ENCODE peak calls at places on chromosome 14, in eight cellular contexts. I, A, F, L, G, H, M and P are unnamed samples.

GRCh38 chr14:99537399-99537798 is 56.2 kb downstream of the CCNK start:
- DNase-seq in I (peak; percentile 62), A (no peak), F (no peak), L (peak; percentile 48), G (no peak), H (no peak), M (peak; percentile 27), P (no peak)

GRCh38 chr14:53432378-53432802 is 279.3 kb upstream of the DDHD1 start:
- DNase-seq in I (peak; percentile 84), A (no peak), F (no peak), L (no peak), G (peak; percentile 10), H (no peak), M (peak; percentile 70), P (no peak)

GRCh38 chr14:61140271-61140670 is 140.9 kb downstream of the TMEM30B start:
- DNase-seq in I (no peak), A (no peak), F (no peak), L (no peak), G (no peak), H (no peak), M (no peak), P (no peak)

GRCh38 chr14:106802413-106803364 is 1276.3 kb downstream of the TMEM121 start:
- DNase-seq in I (no peak), A (no peak), F (no peak), L (peak; percentile 52), G (no peak), H (no peak), M (no peak), P (no peak)

GRCh38 chr14:46490150-46490769 is 161.3 kb downstream of the RPL10L start:
- DNase-seq in I (peak; percentile 80), A (no peak), F (peak; percentile 52), L (no peak), G (no peak), H (no peak), M (peak; percentile 55), P (no peak)

GRCh38 chr14:44803239-44803905 is 158.4 kb downstream of the KLHL28 start:
- DNase-seq in I (peak; percentile 76), A (no peak), F (peak; percentile 8), L (no peak), G (no peak), H (no peak), M (peak; percentile 53), P (no peak)

GRCh38 chr14:104600141-104600643 is 4.4 kb downstream of the TMEM179 start:
- DNase-seq in I (no peak), A (no peak), F (no peak), L (no peak), G (no peak), H (no peak), M (no peak), P (peak; percentile 56)

GRCh38 chr14:102958461-102958860 is 36.0 kb downstream of the AMN start:
- DNase-seq in I (no peak), A (no peak), F (no peak), L (no peak), G (no peak), H (no peak), M (no peak), P (no peak)

GRCh38 chr14:40312296-40312695 is 880.1 kb upstream of the FBXO33 start:
- DNase-seq in I (no peak), A (no peak), F (no peak), L (no peak), G (no peak), H (no peak), M (no peak), P (no peak)

GRCh38 chr14:75806247-75806876 is 145.3 kb downstream of the TTLL5 start:
- DNase-seq in I (no peak), A (no peak), F (no peak), L (no peak), G (no peak), H (no peak), M (no peak), P (no peak)

GRCh38 chr14:93936245-93936644 is 9.1 kb downstream of the FAM181A start:
- DNase-seq in I (peak; percentile 82), A (no peak), F (no peak), L (no peak), G (no peak), H (no peak), M (no peak), P (no peak)

GRCh38 chr14:33542338-33543290 is 408.3 kb downstream of the EGLN3 start:
- DNase-seq in I (no peak), A (no peak), F (no peak), L (no peak), G (no peak), H (no peak), M (peak; percentile 41), P (no peak)

GRCh38 chr14:33019346-33019745 is 80.7 kb downstream of the NPAS3 start:
- DNase-seq in I (no peak), A (no peak), F (no peak), L (no peak), G (no peak), H (no peak), M (no peak), P (no peak)

GRCh38 chr14:74456684-74457083 is 30.7 kb upstream of the SYNDIG1L start:
- DNase-seq in I (no peak), A (no peak), F (no peak), L (no peak), G (no peak), H (no peak), M (no peak), P (no peak)

GRCh38 chr14:105415481-105416428 is 3.9 kb upstream of the MTA1 start:
- DNase-seq in I (no peak), A (no peak), F (no peak), L (no peak), G (no peak), H (no peak), M (no peak), P (no peak)

GRCh38 chr14:76597387-76597786 is 163.9 kb upstream of the VASH1 start:
- DNase-seq in I (no peak), A (no peak), F (no peak), L (peak; percentile 14), G (no peak), H (no peak), M (no peak), P (no peak)

GRCh38 chr14:75934998-75935628 is 46.7 kb downstream of the TGFB3 start:
- DNase-seq in I (no peak), A (no peak), F (no peak), L (no peak), G (no peak), H (no peak), M (no peak), P (no peak)

GRCh38 chr14:59086241-59086899 is 102.1 kb upstream of the DAAM1 start:
- DNase-seq in I (no peak), A (no peak), F (no peak), L (no peak), G (no peak), H (no peak), M (no peak), P (no peak)

GRCh38 chr14:52327374-52328226 is 13.5 kb downstream of the PTGER2 start:
- DNase-seq in I (no peak), A (no peak), F (no peak), L (no peak), G (no peak), H (no peak), M (no peak), P (no peak)

GRCh38 chr14:88904206-88904647 is 79.8 kb downstream of the TTC8 start:
- DNase-seq in I (no peak), A (no peak), F (no peak), L (no peak), G (no peak), H (no peak), M (no peak), P (no peak)
- TF ChIP-seq POLR2AphosphoS5 in I (no peak), A (no peak), F (no peak), L (no peak), G (no peak), H (no peak), M (no peak), P (no peak)

GRCh38 chr14:55270832-55271571 is at the start of gene FBXO34:
- DNase-seq in I (peak; percentile 99), A (peak; percentile 99), F (peak; percentile 87), L (peak; percentile 100), G (peak; percentile 80), H (peak; percentile 100), M (peak; percentile 98), P (peak; percentile 100)
- TF ChIP-seq POLR2AphosphoS5 in I (peak; percentile 80), A (peak; percentile 96), F (peak; percentile 66), L (peak; percentile 97), G (peak; percentile 42), H (peak; percentile 88), M (peak; percentile 50), P (peak; percentile 97)

DNA sequence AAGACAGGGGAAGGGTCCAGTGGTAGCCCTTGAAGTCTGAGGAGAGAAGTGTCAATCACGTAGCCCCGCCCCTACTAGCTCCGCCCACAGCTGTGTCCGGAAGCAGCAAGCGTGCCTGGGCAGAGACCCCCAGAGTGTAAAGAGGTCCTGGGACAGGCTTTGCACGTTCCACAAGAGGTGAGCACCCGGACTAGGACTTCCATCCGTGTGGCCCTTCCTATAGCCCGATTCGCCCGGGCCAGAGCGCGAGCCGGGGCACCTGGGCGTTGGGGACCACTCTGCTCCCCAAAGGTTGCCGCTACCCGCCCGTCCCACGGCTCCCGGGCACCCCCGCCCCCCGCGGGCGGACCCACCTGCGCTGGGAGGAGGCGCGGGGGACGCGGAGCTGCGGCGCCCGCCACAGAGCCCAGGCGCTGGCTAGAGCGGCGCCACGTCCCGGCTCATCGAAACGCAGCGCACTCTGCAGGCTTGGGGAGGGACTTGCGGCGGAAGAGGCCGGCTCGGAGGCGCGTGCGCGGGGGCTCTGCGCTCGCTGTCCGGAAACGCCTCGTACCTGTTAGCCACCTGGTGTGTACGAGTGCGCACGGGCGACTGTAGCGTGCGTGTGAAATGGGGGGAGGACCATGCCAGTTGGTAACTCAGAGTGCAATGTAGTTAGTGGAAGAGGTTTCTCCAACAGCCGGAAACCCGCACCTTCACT is at the start of gene RABGGTA:
- DNase-seq in I (peak; percentile 94), A (peak; percentile 83), F (peak; percentile 80), L (peak; percentile 93), G (peak; percentile 98), H (peak; percentile 90), M (peak; percentile 79), P (peak; percentile 99)
- TF ChIP-seq POLR2AphosphoS5 in I (peak; percentile 90), A (peak; percentile 85), F (peak; percentile 87), L (peak; percentile 84), G (peak; percentile 69), H (peak; percentile 75), M (peak; percentile 89), P (peak; percentile 93)

GRCh38 chr14:96177766-96178377 is 26.8 kb upstream of the BDKRB2 start:
- DNase-seq in I (no peak), A (no peak), F (no peak), L (no peak), G (no peak), H (no peak), M (no peak), P (peak; percentile 54)

GRCh38 chr14:96176275-96176674 is 28.4 kb upstream of the BDKRB2 start:
- DNase-seq in I (no peak), A (no peak), F (no peak), L (no peak), G (no peak), H (no peak), M (no peak), P (no peak)

GRCh38 chr14:96178674-96179321 is 25.8 kb upstream of the BDKRB2 start:
- DNase-seq in I (no peak), A (no peak), F (no peak), L (no peak), G (no peak), H (no peak), M (no peak), P (peak; percentile 20)

GRCh38 chr14:96173646-96174475 is 30.8 kb upstream of the BDKRB2 start:
- DNase-seq in I (no peak), A (no peak), F (no peak), L (no peak), G (no peak), H (no peak), M (no peak), P (peak; percentile 61)

GRCh38 chr14:96176811-96177211 is 27.8 kb upstream of the BDKRB2 start:
- DNase-seq in I (no peak), A (peak; percentile 20), F (no peak), L (no peak), G (no peak), H (no peak), M (no peak), P (no peak)
- TF ChIP-seq POLR2AphosphoS5 in I (no peak), A (no peak), F (no peak), L (peak; percentile 10), G (no peak), H (peak; percentile 58), M (no peak), P (no peak)